ENCODE peak calls at places on chromosome X, in four cellular contexts. K is aorta, S is thoracic aorta, V is mammary epithelial cell. A is an unnamed sample. For H3K9me3 and H3K4me1, the result is how much of the 10 kb centered on the place peaks cover.

GRCh38 chrX:33183366-33183765 is 28.0 kb downstream of the DMD start:
- DNase-seq in K (peak), S (no peak), V (peak), A (no peak)

GRCh38 chrX:129781134-129782014 is 1.6 kb downstream of the SASH3 start:
- DNase-seq in K (peak), S (no peak), V (no peak), A (peak)

GRCh38 chrX:74535633-74536141 is 78.7 kb downstream of the RLIM start:
- DNase-seq in K (peak), S (peak), V (peak), A (peak)

GRCh38 chrX:102155806-102156179 is at the start of gene BEX5:
- DNase-seq in K (peak), S (peak), V (no peak), A (peak)

GRCh38 chrX:68833448-68833805 is 4.6 kb downstream of the EFNB1 start:
- DNase-seq in K (peak), S (no peak), V (no peak), A (no peak)

GRCh38 chrX:150848914-150849365 is 49.5 kb downstream of the CD99L2 start:
- DNase-seq in K (no peak), S (no peak), V (peak), A (no peak)

GRCh38 chrX:130083656-130084382 is 26.5 kb downstream of the ELF4 start:
- DNase-seq in K (no peak), S (no peak), V (no peak), A (peak)

GRCh38 chrX:48703642-48704481 is 7.3 kb downstream of the SUV39H1 start:
- DNase-seq in K (no peak), S (no peak), V (peak), A (no peak)

GRCh38 chrX:130186645-130187044 is 14.9 kb downstream of the RAB33A start:
- DNase-seq in K (no peak), S (no peak), V (no peak), A (no peak)

GRCh38 chrX:140509468-140510305 is 4.8 kb upstream of the SOX3 start:
- DNase-seq in K (no peak), S (no peak), V (no peak), A (no peak)
- H3K9me3 ChIP-seq in K (under half), S (under half), V (under half), A (under half)

GRCh38 chrX:132425744-132426318 is 63.0 kb downstream of the MBNL3 start:
- DNase-seq in K (no peak), S (no peak), V (peak), A (no peak)
- H3K4me1 ChIP-seq in K (under half), S (under half), V (under half), A (under half)

DNA sequence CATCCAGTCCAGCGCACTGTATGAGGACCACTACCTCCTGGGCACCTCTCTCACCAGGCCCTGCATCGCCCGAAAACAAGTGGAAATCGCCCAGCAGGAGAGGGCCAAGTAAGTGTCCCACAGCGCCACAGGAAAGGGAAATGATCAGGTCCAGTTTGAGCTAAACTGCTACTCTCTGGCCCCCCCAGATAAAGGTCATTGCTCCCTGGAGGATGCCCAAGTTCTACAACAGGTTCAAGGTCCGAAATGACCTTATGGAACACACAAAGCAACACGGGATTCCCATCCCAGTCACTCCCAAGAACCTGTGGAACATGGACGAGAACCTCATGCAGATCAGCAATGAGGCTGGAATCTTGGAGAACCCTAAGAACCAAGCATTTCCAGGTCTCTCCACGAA is 104.1 kb downstream of the PLS3 start:
- DNase-seq in K (no peak), S (no peak), V (no peak), A (no peak)
- H3K9me3 ChIP-seq in K (under half), S (under half), V (under half), A (under half)

DNA sequence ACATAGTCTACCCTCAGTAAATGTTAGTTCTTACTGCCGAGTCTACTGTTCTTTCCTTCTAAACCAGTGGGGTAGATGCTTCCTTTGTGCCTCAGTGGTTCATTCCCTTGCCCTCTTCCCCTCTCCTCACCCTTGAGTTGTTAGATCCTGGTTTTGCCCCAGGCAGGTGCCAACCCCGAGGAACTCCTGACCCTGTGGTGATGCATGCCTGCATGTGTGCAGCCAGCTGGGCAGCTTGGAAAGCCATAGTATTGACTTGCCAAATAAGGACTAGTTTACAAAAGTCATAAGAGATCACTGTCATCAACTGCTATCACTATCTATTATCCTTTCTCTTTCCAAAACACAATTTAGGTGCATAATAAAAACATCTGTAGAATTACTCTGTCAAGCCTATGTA is 50.9 kb downstream of the REPS2 start:
- DNase-seq in K (no peak), S (no peak), V (no peak), A (no peak)
- H3K4me1 ChIP-seq in K (under half), S (under half), V (under half), A (under half)

DNA sequence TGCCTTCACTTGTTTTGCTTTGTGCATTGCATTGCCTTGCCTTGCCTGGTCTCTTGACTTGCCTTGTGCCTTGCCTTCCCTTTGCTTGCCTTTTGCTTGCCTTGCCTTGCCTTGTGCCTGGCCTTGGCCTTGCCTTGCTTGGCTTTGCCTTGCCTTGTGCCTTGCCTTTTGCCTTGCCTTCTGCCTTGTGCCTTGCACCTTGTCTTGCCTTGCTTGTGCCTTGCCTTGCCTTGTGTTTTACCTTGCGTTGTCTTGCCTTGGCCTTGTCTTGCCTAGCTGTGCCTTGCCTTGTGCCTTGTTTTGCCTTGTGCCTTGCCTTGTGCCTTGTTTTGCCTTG is 95.3 kb downstream of the TAB3 start:
- DNase-seq in K (no peak), S (no peak), V (no peak), A (no peak)
- H3K9me3 ChIP-seq in K (half or more), S (under half), V (under half), A (under half)

GRCh38 chrX:6644411-6644810 is 109.5 kb upstream of the VCX3A start:
- DNase-seq in K (no peak), S (no peak), V (no peak), A (no peak)
- H3K4me1 ChIP-seq in K (under half), S (under half), V (under half), A (under half)

GRCh38 chrX:76802698-76803097 is 375.2 kb downstream of the MAGEE1 start:
- DNase-seq in K (no peak), S (no peak), V (peak), A (no peak)
- H3K9me3 ChIP-seq in K (under half), S (under half), V (under half), A (under half)

DNA sequence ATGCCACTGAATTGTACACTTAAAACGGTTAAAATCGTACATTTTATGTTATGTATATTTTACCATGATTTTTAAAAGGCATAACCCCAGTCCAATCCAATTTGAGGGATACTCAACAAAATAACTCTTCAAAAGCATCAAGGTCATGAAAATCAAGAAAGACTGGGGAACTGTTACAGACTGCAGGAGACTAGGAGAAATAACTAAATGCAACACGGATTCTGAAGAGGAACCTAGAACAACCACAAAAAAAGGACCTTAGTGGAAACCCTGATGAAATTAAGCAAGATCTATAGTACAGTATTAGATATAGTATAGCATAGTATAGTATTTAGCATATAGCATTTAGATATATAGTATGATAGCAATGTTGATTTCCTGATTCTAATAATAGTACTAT is 26.8 kb downstream of the SH3KBP1 start:
- DNase-seq in K (no peak), S (no peak), V (no peak), A (no peak)
- H3K4me1 ChIP-seq in K (under half), S (under half), V (under half), A (under half)